ENCODE peak calls at places on chromosomes 6 and 20, in five cellular contexts. D, Z, O, U and V are unnamed samples.

GRCh38 chr6:141552463-141552862 is 580.3 kb upstream of the GJE1 start:
- DNase-seq in D (no peak), O (no peak), U (peak), Z (no peak), V (peak)

GRCh38 chr6:13572240-13572639 is 2.2 kb upstream of the SIRT5 start:
- DNase-seq in O (no peak), D (no peak), U (no peak), Z (no peak), V (no peak)

GRCh38 chr6:156948807-156949206 is 171.6 kb downstream of the ARID1B start:
- DNase-seq in O (no peak), D (no peak), U (no peak), Z (no peak), V (no peak)

GRCh38 chr6:14281831-14282230 is 164.3 kb downstream of the CD83 start:
- DNase-seq in O (no peak), D (no peak), U (no peak), Z (no peak), V (no peak)

GRCh38 chr6:157034433-157035230 is 257.5 kb downstream of the ARID1B start:
- DNase-seq in O (no peak), D (peak), Z (no peak), U (no peak), V (peak)

GRCh38 chr20:50967621-50968020 is 9.0 kb downstream of the MOCS3 start:
- DNase-seq in O (no peak), D (no peak), U (no peak), Z (no peak), V (no peak)

GRCh38 chr6:129592516-129593232 is 117.3 kb downstream of the ARHGAP18 start:
- DNase-seq in U (no peak), D (no peak), O (no peak), Z (no peak), V (no peak)

GRCh38 chr6:146775227-146775626 is 176.5 kb downstream of the ADGB start:
- DNase-seq in U (no peak), O (no peak), Z (no peak), D (no peak), V (no peak)

GRCh38 chr6:36443951-36444428 is 1.2 kb downstream of the KCTD20 start:
- DNase-seq in D (peak), U (no peak), O (no peak), Z (no peak), V (peak)

GRCh38 chr20:3935956-3936340 is 46.8 kb downstream of the PANK2 start:
- DNase-seq in Z (no peak), D (no peak), U (no peak), O (no peak), V (no peak)

GRCh38 chr20:56629464-56630085 is 469 bp downstream of the TFAP2C start:
- DNase-seq in U (no peak), Z (no peak), O (no peak), D (peak), V (no peak)

GRCh38 chr6:47157653-47158219 is 115.6 kb upstream of the ADGRF1 start:
- DNase-seq in Z (no peak), O (no peak), U (no peak), D (no peak), V (no peak)

GRCh38 chr20:10674684-10675455 is 1.1 kb upstream of the JAG1 start:
- DNase-seq in O (no peak), U (no peak), Z (no peak), D (peak), V (peak)

GRCh38 chr6:159833556-159833955 is 33.5 kb downstream of the PNLDC1 start:
- DNase-seq in O (no peak), Z (no peak), U (no peak), D (no peak), V (no peak)

GRCh38 chr6:15662246-15663056 is at the start of gene DTNBP1:
- DNase-seq in Z (no peak), D (peak), O (no peak), U (peak), V (peak)

GRCh38 chr6:122903266-122903915 is 92.6 kb upstream of the CLVS2 start:
- DNase-seq in O (no peak), Z (no peak), D (no peak), U (no peak), V (no peak)

GRCh38 chr20:5535211-5535756 is 214.9 kb upstream of the SHLD1 start:
- DNase-seq in Z (no peak), O (no peak), U (no peak), D (no peak), V (peak)

GRCh38 chr6:13526339-13526717 is 38.9 kb upstream of the GFOD1 start:
- DNase-seq in O (no peak), Z (no peak), D (no peak), U (no peak), V (no peak)

GRCh38 chr6:41785689-41786450 is 1.6 kb upstream of the TOMM6 start:
- DNase-seq in D (peak), U (no peak), O (no peak), Z (no peak), V (no peak)

GRCh38 chr6:33995046-33995872 is 150.6 kb downstream of the GRM4 start:
- DNase-seq in Z (no peak), U (no peak), D (no peak), O (no peak), V (peak)

GRCh38 chr20:19015326-19015725 is 197.1 kb upstream of the SLC24A3 start:
- DNase-seq in O (no peak), D (no peak), Z (peak), U (no peak), V (no peak)

GRCh38 chr6:167058261-167058660 is 59.1 kb downstream of the CEP43 start:
- DNase-seq in D (no peak), O (no peak), U (no peak), Z (no peak), V (no peak)

GRCh38 chr6:35568967-35569606 is 56.4 kb upstream of the TULP1 start:
- DNase-seq in U (no peak), O (no peak), D (peak), Z (no peak), V (peak)

GRCh38 chr6:170523256-170524187 is 29.6 kb downstream of the PSMB1 start:
- DNase-seq in O (no peak), U (no peak), D (no peak), Z (no peak), V (no peak)

GRCh38 chr6:25942561-25943147 is 12.2 kb upstream of the SLC17A2 start:
- DNase-seq in U (no peak), D (no peak), O (no peak), Z (no peak), V (peak)

GRCh38 chr6:35382015-35382414 is 39.7 kb downstream of the PPARD start:
- DNase-seq in D (no peak), U (no peak), O (no peak), Z (no peak), V (no peak)

GRCh38 chr6:12593720-12594540 is 122.6 kb upstream of the PHACTR1 start:
- DNase-seq in U (no peak), D (no peak), Z (no peak), O (no peak), V (peak)

DNA sequence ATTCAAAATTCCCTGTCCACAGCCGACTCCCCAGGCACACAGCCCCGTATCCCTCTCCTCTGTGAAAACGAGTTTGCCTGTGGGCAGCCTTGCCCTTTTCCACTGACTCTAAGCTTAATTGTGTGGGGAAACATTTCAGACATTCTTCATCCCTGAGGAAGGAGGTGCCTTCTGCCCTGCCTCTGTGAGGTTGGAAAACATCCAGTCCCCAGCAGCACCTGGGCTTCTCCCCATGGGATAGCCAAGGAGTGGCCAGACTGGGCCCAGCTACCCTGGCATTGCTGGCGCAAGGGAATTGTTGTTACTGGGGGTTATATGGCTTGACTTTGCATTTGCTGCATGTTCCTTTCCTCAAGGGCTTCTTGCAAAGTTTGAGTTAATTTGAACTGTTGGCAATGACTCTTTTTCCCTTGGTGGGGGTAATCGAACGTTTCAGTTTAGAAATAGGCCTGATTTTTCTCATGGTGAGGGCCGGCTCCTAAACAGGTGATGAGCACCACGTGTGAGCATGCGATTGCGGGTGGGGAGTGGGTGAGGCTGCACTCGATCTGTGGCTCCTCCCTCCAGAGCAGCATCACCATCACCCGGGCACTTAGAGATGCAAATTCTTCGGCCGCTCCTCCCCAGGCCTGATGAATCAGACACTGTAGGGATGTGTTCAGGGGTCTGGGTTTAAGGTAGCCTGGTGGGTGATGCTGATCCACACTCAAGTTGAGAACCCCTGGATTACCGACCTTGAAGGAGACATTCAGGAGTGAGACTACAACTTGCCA is 29.9 kb downstream of the GABRR2 start:
- DNase-seq in D (no peak), Z (no peak), U (no peak), O (no peak), V (no peak)
- TF ChIP-seq SUZ12 in D (no peak), Z (no peak), U (no peak), O (no peak), V (no peak)

GRCh38 chr6:127200114-127200513 is 66.5 kb upstream of the RNF146 start:
- DNase-seq in U (no peak), D (no peak), O (no peak), Z (no peak), V (no peak)
- TF ChIP-seq SUZ12 in U (no peak), D (no peak), O (no peak), Z (no peak), V (no peak)

GRCh38 chr6:132750455-132751248 is 7.1 kb downstream of the VNN2 start:
- DNase-seq in U (peak), D (no peak), Z (no peak), O (no peak), V (no peak)
- TF ChIP-seq SUZ12 in U (no peak), D (no peak), Z (no peak), O (no peak), V (no peak)

GRCh38 chr6:135188718-135189117 is 7.6 kb downstream of the MYB start:
- DNase-seq in Z (no peak), O (no peak), D (no peak), U (no peak), V (no peak)

GRCh38 chr6:135189344-135189743 is 8.2 kb downstream of the MYB start:
- DNase-seq in U (no peak), Z (no peak), O (no peak), D (no peak), V (no peak)

GRCh38 chr6:135193221-135193620 is 12.1 kb downstream of the MYB start:
- DNase-seq in D (no peak), Z (no peak), O (no peak), U (no peak), V (no peak)

GRCh38 chr6:135192256-135193174 is 11.4 kb downstream of the MYB start:
- DNase-seq in D (no peak), O (no peak), U (no peak), Z (no peak), V (no peak)

DNA sequence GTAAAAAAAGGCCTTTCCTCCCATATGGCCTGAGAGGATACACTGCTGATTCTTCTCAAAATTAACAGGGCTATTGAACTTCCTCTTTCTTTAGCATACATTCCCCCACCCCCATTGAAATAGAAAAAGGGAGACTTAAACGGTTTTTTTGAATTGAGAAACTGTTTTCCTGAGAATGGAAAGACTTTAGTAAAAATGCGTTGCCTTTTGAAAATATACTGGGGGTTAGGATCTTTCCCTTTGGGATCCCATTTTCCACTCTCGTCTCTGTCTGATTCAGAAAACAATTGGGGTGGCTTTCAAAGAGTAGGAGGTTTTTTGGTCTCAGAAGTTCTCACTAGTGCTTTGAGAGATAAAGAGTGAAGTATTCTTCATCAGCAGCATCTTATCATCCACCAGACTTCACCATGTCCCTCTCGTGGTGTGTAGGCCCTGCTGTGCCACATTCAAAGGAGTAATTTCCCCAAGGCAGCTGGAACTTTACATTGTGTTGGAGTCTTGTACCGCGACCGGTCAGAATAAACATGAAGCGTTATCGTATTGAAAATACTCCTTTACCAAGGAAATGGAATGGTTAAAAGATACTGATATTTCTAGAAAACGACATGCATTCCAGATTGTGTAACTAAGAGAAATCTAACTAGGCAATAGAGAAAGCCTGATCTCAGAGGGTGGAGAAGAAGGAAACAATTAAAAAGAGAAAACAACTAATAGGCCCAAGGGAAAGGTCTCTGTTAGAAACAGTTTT is 10.6 kb downstream of the MYB start:
- DNase-seq in O (no peak), Z (no peak), D (no peak), U (no peak), V (no peak)
- TF ChIP-seq SUZ12 in O (no peak), Z (no peak), D (no peak), U (no peak), V (no peak)

GRCh38 chr6:75188221-75188620 is 17.6 kb downstream of the COL12A1 start:
- DNase-seq in O (no peak), U (no peak), Z (no peak), D (no peak), V (no peak)
- TF ChIP-seq SUZ12 in O (no peak), U (no peak), Z (no peak), D (no peak), V (no peak)

GRCh38 chr6:1544000-1544399 is 65.7 kb upstream of the FOXC1 start:
- DNase-seq in O (no peak), D (no peak), U (no peak), Z (no peak), V (no peak)

GRCh38 chr6:1542764-1543163 is 67.0 kb upstream of the FOXC1 start:
- DNase-seq in D (no peak), U (no peak), O (no peak), Z (no peak), V (no peak)

GRCh38 chr6:1542335-1542734 is 67.4 kb upstream of the FOXC1 start:
- DNase-seq in Z (no peak), U (no peak), O (no peak), D (no peak), V (no peak)

GRCh38 chr6:1545654-1546053 is 64.1 kb upstream of the FOXC1 start:
- DNase-seq in Z (no peak), O (no peak), U (no peak), D (no peak), V (no peak)

GRCh38 chr6:1544603-1545002 is 65.1 kb upstream of the FOXC1 start:
- DNase-seq in O (no peak), U (no peak), Z (no peak), D (no peak), V (no peak)
- TF ChIP-seq SUZ12 in O (no peak), U (no peak), Z (no peak), D (no peak), V (no peak)

GRCh38 chr20:24746351-24746685 is 202.8 kb upstream of the CST7 start:
- DNase-seq in D (no peak), O (no peak), Z (no peak), U (no peak), V (no peak)
- TF ChIP-seq SUZ12 in D (no peak), O (no peak), Z (no peak), U (no peak), V (no peak)

GRCh38 chr6:144809969-144810368 is 524.8 kb downstream of the UTRN start:
- DNase-seq in O (no peak), U (no peak), Z (no peak), D (no peak), V (no peak)

GRCh38 chr6:144806222-144806621 is 521.1 kb downstream of the UTRN start:
- DNase-seq in U (no peak), D (no peak), O (no peak), Z (no peak), V (no peak)

GRCh38 chr6:144809120-144809519 is 524.0 kb downstream of the UTRN start:
- DNase-seq in O (no peak), Z (no peak), D (no peak), U (no peak), V (no peak)

GRCh38 chr6:144816936-144817335 is 531.8 kb downstream of the UTRN start:
- DNase-seq in D (no peak), O (no peak), U (no peak), Z (no peak), V (peak)

GRCh38 chr6:144811140-144811539 is 526.0 kb downstream of the UTRN start:
- DNase-seq in Z (no peak), O (no peak), U (no peak), D (no peak), V (no peak)
- TF ChIP-seq SUZ12 in Z (no peak), O (no peak), U (no peak), D (no peak), V (no peak)

GRCh38 chr6:31569861-31570536 is 2.1 kb upstream of the LTA start:
- DNase-seq in Z (no peak), D (no peak), O (no peak), U (no peak), V (no peak)

GRCh38 chr6:31568537-31568961 is 3.5 kb upstream of the LTA start:
- DNase-seq in Z (no peak), O (no peak), U (peak), D (no peak), V (no peak)

GRCh38 chr6:31573239-31574105 is 1.4 kb downstream of the LTA start:
- DNase-seq in D (no peak), U (no peak), O (no peak), Z (no peak), V (no peak)

GRCh38 chr6:31572041-31572911 is at the start of gene LTA:
- DNase-seq in O (no peak), D (no peak), U (no peak), Z (no peak), V (no peak)

GRCh38 chr6:31567531-31568370 is 4.3 kb upstream of the LTA start:
- DNase-seq in U (no peak), D (no peak), O (no peak), Z (no peak), V (no peak)
- TF ChIP-seq SUZ12 in U (no peak), D (no peak), O (no peak), Z (no peak), V (no peak)

DNA sequence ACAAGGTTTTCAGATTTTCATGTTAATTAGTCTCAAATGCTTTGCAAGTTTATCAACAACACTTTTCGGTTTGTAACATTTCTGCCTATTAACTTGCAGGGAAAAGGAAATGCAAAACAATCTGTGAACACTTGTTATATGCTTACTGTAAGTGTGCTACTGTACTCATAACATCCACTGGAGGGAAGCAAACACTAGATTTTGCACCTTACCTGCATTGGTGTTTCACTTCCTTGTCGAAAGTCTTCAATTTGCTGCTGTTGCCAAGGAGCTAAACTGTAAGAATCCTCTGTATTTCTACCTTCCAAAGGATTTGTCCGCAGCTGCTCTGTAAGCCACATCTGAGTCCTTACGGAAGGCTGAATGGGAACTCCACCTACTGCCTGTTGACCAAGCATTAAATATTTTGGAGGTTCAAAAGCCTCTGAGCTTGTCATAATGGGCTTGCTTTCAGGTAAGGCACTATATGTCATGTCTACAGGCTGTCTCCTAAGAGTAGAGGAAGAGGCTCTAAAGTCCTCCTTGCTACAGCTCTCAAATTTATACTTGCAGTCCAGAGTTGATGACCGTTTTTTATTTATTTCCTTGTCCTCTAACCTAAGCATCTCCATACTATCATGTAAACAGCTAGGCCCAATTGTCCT is 17.3 kb downstream of the PLN start:
- DNase-seq in D (peak), O (no peak), U (peak), Z (peak), V (peak)
- TF ChIP-seq SUZ12 in D (no peak), O (no peak), U (no peak), Z (no peak), V (no peak)